ENCODE peak calls at places on chromosomes 12 and 14, in seven cellular contexts. N, R, Y, P, T, H and B are unnamed samples.

GRCh38 chr14:81430284-81430683 is 30.2 kb upstream of the STON2 start:
- DNase-seq in N (no peak), R (no peak), Y (no peak), P (no peak), T (no peak), H (no peak), B (no peak)

GRCh38 chr14:101975231-101975630 is 10.9 kb downstream of the DYNC1H1 start:
- DNase-seq in N (no peak), R (no peak), Y (no peak), P (no peak), T (no peak), H (no peak), B (no peak)

GRCh38 chr12:109864916-109865315 is 15.4 kb downstream of the GLTP start:
- DNase-seq in N (no peak), R (no peak), Y (no peak), P (no peak), T (no peak), H (no peak), B (no peak)

GRCh38 chr12:81216739-81217138 is 138.9 kb downstream of the ACSS3 start:
- DNase-seq in N (no peak), R (no peak), Y (no peak), P (no peak), T (no peak), H (no peak), B (no peak)

GRCh38 chr14:93092606-93093556 is 22.8 kb downstream of the ITPK1 start:
- DNase-seq in N (no peak), R (no peak), Y (no peak), P (no peak), T (no peak), H (no peak), B (no peak)

GRCh38 chr12:51953011-51953568 is 1.6 kb downstream of the ACVR1B start:
- DNase-seq in N (no peak), R (no peak), Y (no peak), P (no peak), T (no peak), H (no peak), B (no peak)

GRCh38 chr12:67939611-67940010 is 49.6 kb upstream of the IFNG-AS1 start:
- DNase-seq in N (no peak), R (no peak), Y (no peak), P (no peak), T (no peak), H (no peak), B (no peak)

GRCh38 chr12:78062781-78063180 is 232.1 kb downstream of the NAV3 start:
- DNase-seq in N (no peak), R (no peak), Y (peak), P (no peak), T (no peak), H (no peak), B (no peak)

GRCh38 chr14:99035712-99036593 is 236.0 kb downstream of the BCL11B start:
- DNase-seq in N (no peak), R (no peak), Y (peak), P (peak), T (peak), H (no peak), B (no peak)

GRCh38 chr12:15787801-15788200 is 1.4 kb downstream of the EPS8 start:
- DNase-seq in N (no peak), R (no peak), Y (no peak), P (no peak), T (no peak), H (no peak), B (no peak)

GRCh38 chr12:80218925-80219714 is 119.8 kb downstream of the OTOGL start:
- DNase-seq in N (no peak), R (no peak), Y (peak), P (no peak), T (no peak), H (no peak), B (no peak)